ENCODE peak calls at places on chromosomes 5 and 9, in eight cellular contexts. E, G, O, N, Q, P, B and M are unnamed samples.

GRCh38 chr5:59433174-59433573 is 460.4 kb downstream of the PDE4D start:
- DNase-seq in E (no peak), G (no peak), O (no peak), N (no peak), Q (no peak), P (no peak), B (no peak), M (no peak)

GRCh38 chr5:175576096-175576495 is 81.8 kb upstream of the HRH2 start:
- DNase-seq in E (no peak), G (no peak), O (no peak), N (no peak), Q (no peak), P (no peak), B (no peak), M (no peak)

GRCh38 chr5:71738962-71739361 is 19.9 kb downstream of the CARTPT start:
- DNase-seq in E (no peak), G (no peak), O (no peak), N (no peak), Q (no peak), P (no peak), B (no peak), M (no peak)

GRCh38 chr9:76900884-76901440 is 5.0 kb downstream of the PRUNE2 start:
- DNase-seq in E (no peak), G (no peak), O (no peak), N (no peak), Q (no peak), P (no peak), B (no peak), M (no peak)

GRCh38 chr9:124017929-124018730 is 6.6 kb downstream of the LHX2 start:
- DNase-seq in E (no peak), G (no peak), O (no peak), N (no peak), Q (no peak), P (no peak), B (no peak), M (peak; percentile 72)

GRCh38 chr5:135830384-135831275 is 3.8 kb upstream of the SLC25A48 start:
- DNase-seq in E (no peak), G (no peak), O (no peak), N (no peak), Q (no peak), P (no peak), B (no peak), M (no peak)

GRCh38 chr5:83724915-83725314 is 4.3 kb upstream of the HAPLN1 start:
- DNase-seq in E (no peak), G (no peak), O (no peak), N (no peak), Q (no peak), P (no peak), B (no peak), M (no peak)

GRCh38 chr9:36470891-36471290 is 70.8 kb upstream of the RNF38 start:
- DNase-seq in E (peak; percentile 88), G (peak; percentile 61), O (peak; percentile 71), N (no peak), Q (peak; percentile 21), P (peak; percentile 62), B (peak; percentile 58), M (no peak)

GRCh38 chr5:115455241-115455640 is 89.3 kb downstream of the FEM1C start:
- DNase-seq in E (no peak), G (peak; percentile 98), O (peak; percentile 50), N (no peak), Q (no peak), P (no peak), B (no peak), M (no peak)

GRCh38 chr5:87004101-87004500 is 263.6 kb upstream of the RASA1 start:
- DNase-seq in E (no peak), G (peak; percentile 33), O (no peak), N (no peak), Q (no peak), P (no peak), B (no peak), M (no peak)

GRCh38 chr5:116534988-116535387 is 39.6 kb downstream of the SEMA6A start:
- DNase-seq in E (no peak), G (no peak), O (no peak), N (no peak), Q (no peak), P (no peak), B (no peak), M (no peak)

GRCh38 chr5:65992630-65993029 is 66.3 kb downstream of the ERBIN start:
- DNase-seq in E (no peak), G (no peak), O (no peak), N (no peak), Q (no peak), P (no peak), B (no peak), M (no peak)

GRCh38 chr5:32443145-32443540 is 1.4 kb downstream of the ZFR start:
- DNase-seq in E (peak; percentile 68), G (peak; percentile 16), O (no peak), N (no peak), Q (no peak), P (no peak), B (no peak), M (no peak)

GRCh38 chr9:135079676-135080075 is 7.8 kb upstream of the OLFM1 start:
- DNase-seq in E (no peak), G (no peak), O (peak; percentile 5), N (no peak), Q (no peak), P (no peak), B (no peak), M (no peak)

GRCh38 chr5:9421823-9422354 is 124.0 kb downstream of the SEMA5A start:
- DNase-seq in E (no peak), G (no peak), O (no peak), N (no peak), Q (no peak), P (no peak), B (no peak), M (no peak)

GRCh38 chr9:92164975-92165374 is 49.8 kb upstream of the SPTLC1 start:
- DNase-seq in E (no peak), G (no peak), O (no peak), N (no peak), Q (no peak), P (no peak), B (no peak), M (no peak)

GRCh38 chr5:35741126-35741711 is 115.5 kb upstream of the IL7R start:
- DNase-seq in E (peak; percentile 48), G (no peak), O (no peak), N (no peak), Q (no peak), P (no peak), B (no peak), M (peak; percentile 49)

GRCh38 chr5:57834829-57835554 is 352.4 kb upstream of the ACTBL2 start:
- DNase-seq in E (no peak), G (peak; percentile 49), O (no peak), N (no peak), Q (no peak), P (no peak), B (no peak), M (no peak)

GRCh38 chr5:176406436-176407052 is 9.8 kb downstream of the CLTB start:
- DNase-seq in E (no peak), G (no peak), O (no peak), N (no peak), Q (no peak), P (no peak), B (no peak), M (no peak)

GRCh38 chr5:7811715-7812114 is 39.2 kb downstream of the CFAP90 start:
- DNase-seq in E (no peak), G (no peak), O (no peak), N (no peak), Q (no peak), P (no peak), B (no peak), M (no peak)

GRCh38 chr5:150272531-150272930 is 17.0 kb downstream of the CAMK2A start:
- DNase-seq in E (no peak), G (peak; percentile 60), O (no peak), N (no peak), Q (peak; percentile 27), P (no peak), B (no peak), M (peak; percentile 41)

GRCh38 chr5:149455889-149456409 is 76.9 kb upstream of the IL17B start:
- DNase-seq in E (no peak), G (peak; percentile 56), O (no peak), N (no peak), Q (peak; percentile 68), P (no peak), B (peak; percentile 64), M (no peak)

GRCh38 chr9:137891588-137892423 is 14.2 kb downstream of the CACNA1B start:
- DNase-seq in E (no peak), G (no peak), O (no peak), N (no peak), Q (no peak), P (no peak), B (no peak), M (no peak)

GRCh38 chr5:68215888-68216736 is 556 bp downstream of the PIK3R1 start:
- DNase-seq in E (peak; percentile 92), G (no peak), O (peak; percentile 70), N (peak; percentile 47), Q (no peak), P (peak; percentile 66), B (peak; percentile 60), M (peak; percentile 66)

GRCh38 chr5:61280766-61281427 is 51.2 kb upstream of the ZSWIM6 start:
- DNase-seq in E (peak; percentile 67), G (no peak), O (peak; percentile 56), N (no peak), Q (peak; percentile 26), P (no peak), B (peak; percentile 53), M (no peak)